ENCODE peak calls at places on chromosome 20, in seven cellular contexts. One of them, this sample, is unnamed.

GRCh38 chr20:50992336-50992732 is 30.6 kb downstream of the KCNG1 start:
- DNase-seq in GM12878: no peak
- DNase-seq in ovary: no peak
- DNase-seq in tibial nerve: no peak
- DNase-seq in HCT116: no peak
- DNase-seq in lower leg skin: peak; percentile 27
- DNase-seq in adrenal gland: no peak
- DNase-seq in this sample: no peak

GRCh38 chr20:52806918-52807317 is 165.2 kb upstream of the TSHZ2 start:
- DNase-seq in HCT116: no peak
- DNase-seq in tibial nerve: no peak
- DNase-seq in ovary: no peak
- DNase-seq in GM12878: no peak
- DNase-seq in lower leg skin: no peak
- DNase-seq in adrenal gland: no peak
- DNase-seq in this sample: no peak

GRCh38 chr20:19993937-19994667 is 23.1 kb upstream of the NAA20 start:
- DNase-seq in adrenal gland: no peak
- DNase-seq in GM12878: no peak
- DNase-seq in tibial nerve: no peak
- DNase-seq in lower leg skin: no peak
- DNase-seq in ovary: no peak
- DNase-seq in HCT116: peak; percentile 40
- DNase-seq in this sample: no peak

GRCh38 chr20:50916257-50916656 is 15.0 kb downstream of the ADNP start:
- DNase-seq in lower leg skin: no peak
- DNase-seq in GM12878: no peak
- DNase-seq in HCT116: no peak
- DNase-seq in tibial nerve: no peak
- DNase-seq in adrenal gland: no peak
- DNase-seq in ovary: no peak
- DNase-seq in this sample: no peak

GRCh38 chr20:17646209-17646717 is 35.8 kb downstream of the RRBP1 start:
- DNase-seq in HCT116: no peak
- DNase-seq in GM12878: no peak
- DNase-seq in lower leg skin: no peak
- DNase-seq in ovary: peak; percentile 80
- DNase-seq in tibial nerve: no peak
- DNase-seq in adrenal gland: peak; percentile 75
- DNase-seq in this sample: no peak

GRCh38 chr20:38321959-38322598 is 18.1 kb downstream of the BPI start:
- DNase-seq in lower leg skin: no peak
- DNase-seq in ovary: peak; percentile 56
- DNase-seq in tibial nerve: peak; percentile 50
- DNase-seq in GM12878: no peak
- DNase-seq in HCT116: peak; percentile 26
- DNase-seq in adrenal gland: peak; percentile 51
- DNase-seq in this sample: peak; percentile 38

GRCh38 chr20:33647603-33648395 is 14.3 kb upstream of the C20orf144 start:
- DNase-seq in tibial nerve: no peak
- DNase-seq in adrenal gland: no peak
- DNase-seq in GM12878: peak; percentile 34
- DNase-seq in ovary: no peak
- DNase-seq in lower leg skin: no peak
- DNase-seq in HCT116: no peak
- DNase-seq in this sample: no peak

GRCh38 chr20:2700913-2701620 is 8.5 kb downstream of the EBF4 start:
- DNase-seq in GM12878: no peak
- DNase-seq in tibial nerve: no peak
- DNase-seq in ovary: no peak
- DNase-seq in lower leg skin: no peak
- DNase-seq in adrenal gland: no peak
- DNase-seq in HCT116: no peak
- DNase-seq in this sample: no peak

GRCh38 chr20:63696628-63697356 is at the start of gene TNFRSF6B:
- DNase-seq in GM12878: no peak
- DNase-seq in lower leg skin: no peak
- DNase-seq in ovary: peak; percentile 47
- DNase-seq in HCT116: no peak
- DNase-seq in tibial nerve: no peak
- DNase-seq in adrenal gland: peak; percentile 48
- DNase-seq in this sample: no peak
- TF ChIP-seq POLR2A in GM12878: peak; percentile 78
- TF ChIP-seq POLR2A in lower leg skin: no peak
- TF ChIP-seq POLR2A in ovary: no peak
- TF ChIP-seq POLR2A in HCT116: peak; percentile 28
- TF ChIP-seq POLR2A in tibial nerve: no peak
- TF ChIP-seq POLR2A in adrenal gland: no peak
- TF ChIP-seq POLR2A in this sample: no peak

GRCh38 chr20:62238569-62239277 is 402 bp downstream of the OSBPL2 start:
- DNase-seq in tibial nerve: no peak
- DNase-seq in GM12878: no peak
- DNase-seq in HCT116: no peak
- DNase-seq in ovary: peak; percentile 53
- DNase-seq in lower leg skin: no peak
- DNase-seq in adrenal gland: no peak
- DNase-seq in this sample: peak; percentile 40

GRCh38 chr20:62236674-62236996 is 1.7 kb upstream of the OSBPL2 start:
- DNase-seq in adrenal gland: no peak
- DNase-seq in HCT116: no peak
- DNase-seq in lower leg skin: no peak
- DNase-seq in GM12878: no peak
- DNase-seq in tibial nerve: no peak
- DNase-seq in ovary: no peak
- DNase-seq in this sample: no peak

GRCh38 chr20:62236997-62237771 is 1.1 kb upstream of the OSBPL2 start:
- DNase-seq in ovary: no peak
- DNase-seq in GM12878: no peak
- DNase-seq in tibial nerve: no peak
- DNase-seq in HCT116: no peak
- DNase-seq in lower leg skin: no peak
- DNase-seq in adrenal gland: no peak
- DNase-seq in this sample: no peak

GRCh38 chr20:62239278-62239879 is 1.1 kb downstream of the OSBPL2 start:
- DNase-seq in GM12878: no peak
- DNase-seq in ovary: no peak
- DNase-seq in HCT116: no peak
- DNase-seq in adrenal gland: peak; percentile 39
- DNase-seq in lower leg skin: no peak
- DNase-seq in tibial nerve: no peak
- DNase-seq in this sample: no peak

GRCh38 chr20:62237772-62238568 is at the start of gene OSBPL2:
- DNase-seq in tibial nerve: peak; percentile 99
- DNase-seq in lower leg skin: peak; percentile 99
- DNase-seq in ovary: peak; percentile 99
- DNase-seq in adrenal gland: peak; percentile 99
- DNase-seq in HCT116: peak; percentile 97
- DNase-seq in GM12878: peak; percentile 95
- DNase-seq in this sample: peak; percentile 100
- TF ChIP-seq POLR2A in tibial nerve: no peak
- TF ChIP-seq POLR2A in lower leg skin: no peak
- TF ChIP-seq POLR2A in ovary: no peak
- TF ChIP-seq POLR2A in adrenal gland: peak; percentile 52
- TF ChIP-seq POLR2A in HCT116: no peak
- TF ChIP-seq POLR2A in GM12878: peak; percentile 67
- TF ChIP-seq POLR2A in this sample: peak; percentile 47

GRCh38 chr20:49247169-49247734 is 28.0 kb downstream of the DDX27 start:
- DNase-seq in GM12878: no peak
- DNase-seq in lower leg skin: no peak
- DNase-seq in tibial nerve: no peak
- DNase-seq in HCT116: no peak
- DNase-seq in ovary: no peak
- DNase-seq in adrenal gland: no peak
- DNase-seq in this sample: no peak
- TF ChIP-seq POLR2A in GM12878: peak; percentile 61
- TF ChIP-seq POLR2A in lower leg skin: no peak
- TF ChIP-seq POLR2A in tibial nerve: no peak
- TF ChIP-seq POLR2A in HCT116: no peak
- TF ChIP-seq POLR2A in ovary: no peak
- TF ChIP-seq POLR2A in adrenal gland: no peak
- TF ChIP-seq POLR2A in this sample: no peak

GRCh38 chr20:36462440-36463211 is 78.7 kb upstream of the MYL9 start:
- DNase-seq in ovary: peak; percentile 75
- DNase-seq in GM12878: no peak
- DNase-seq in lower leg skin: peak; percentile 52
- DNase-seq in adrenal gland: peak; percentile 58
- DNase-seq in HCT116: no peak
- DNase-seq in tibial nerve: peak; percentile 46
- DNase-seq in this sample: no peak
- TF ChIP-seq POLR2A in ovary: peak; percentile 46
- TF ChIP-seq POLR2A in GM12878: no peak
- TF ChIP-seq POLR2A in lower leg skin: no peak
- TF ChIP-seq POLR2A in adrenal gland: peak; percentile 70
- TF ChIP-seq POLR2A in HCT116: no peak
- TF ChIP-seq POLR2A in tibial nerve: peak; percentile 48
- TF ChIP-seq POLR2A in this sample: peak; percentile 92

DNA sequence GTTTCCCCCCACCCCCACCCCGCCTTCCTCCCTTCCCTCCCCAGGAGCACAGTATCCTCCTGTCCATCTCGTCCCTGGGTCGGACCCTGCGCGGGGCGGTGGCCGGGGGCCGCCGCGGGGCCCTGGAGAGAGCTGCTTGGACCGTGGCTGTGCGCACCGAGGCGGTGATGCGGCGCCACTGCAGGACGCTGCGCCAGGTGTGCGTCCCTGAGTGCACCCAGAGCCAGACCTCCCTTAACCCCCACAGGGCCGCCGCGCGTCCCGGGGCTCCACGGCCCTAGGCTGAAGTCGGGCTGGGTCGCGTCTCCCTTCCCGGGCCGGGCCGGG is 2.2 kb downstream of the C20orf204 start:
- DNase-seq in tibial nerve: no peak
- DNase-seq in ovary: no peak
- DNase-seq in adrenal gland: no peak
- DNase-seq in lower leg skin: no peak
- DNase-seq in HCT116: peak; percentile 13
- DNase-seq in GM12878: no peak
- DNase-seq in this sample: no peak
- TF ChIP-seq POLR2A in tibial nerve: no peak
- TF ChIP-seq POLR2A in ovary: no peak
- TF ChIP-seq POLR2A in adrenal gland: no peak
- TF ChIP-seq POLR2A in lower leg skin: no peak
- TF ChIP-seq POLR2A in HCT116: no peak
- TF ChIP-seq POLR2A in GM12878: peak; percentile 48
- TF ChIP-seq POLR2A in this sample: no peak

GRCh38 chr20:41248371-41249024 is 69.0 kb downstream of the ZHX3 start:
- DNase-seq in adrenal gland: no peak
- DNase-seq in lower leg skin: peak; percentile 41
- DNase-seq in GM12878: no peak
- DNase-seq in ovary: no peak
- DNase-seq in tibial nerve: peak; percentile 61
- DNase-seq in HCT116: no peak
- DNase-seq in this sample: no peak
- TF ChIP-seq POLR2A in adrenal gland: peak; percentile 30
- TF ChIP-seq POLR2A in lower leg skin: no peak
- TF ChIP-seq POLR2A in GM12878: no peak
- TF ChIP-seq POLR2A in ovary: no peak
- TF ChIP-seq POLR2A in tibial nerve: no peak
- TF ChIP-seq POLR2A in HCT116: no peak
- TF ChIP-seq POLR2A in this sample: no peak